ENCODE peak calls at places on chromosomes 6 and 20, in eight cellular contexts. Z, S, I, L, A, V, N and C are unnamed samples.
A peak's percentile ranks its signal among the peaks of the same experiment; 100 is the strongest.

GRCh38 chr6:155384343-155384742 is 70.1 kb upstream of the TFB1M start:
- DNase-seq in N (no peak), L (no peak), A (no peak), V (no peak), S (no peak), Z (no peak), I (no peak), C (no peak)

GRCh38 chr6:113586413-113586812 is 270.7 kb upstream of the MARCKS start:
- DNase-seq in V (no peak), S (no peak), I (no peak), A (no peak), Z (no peak), L (no peak), N (peak; percentile 92), C (no peak)

GRCh38 chr6:165586706-165587105 is 76.3 kb downstream of the PDE10A start:
- DNase-seq in Z (no peak), L (no peak), I (no peak), S (no peak), A (no peak), N (no peak), V (no peak), C (no peak)

GRCh38 chr20:46347831-46348230 is 39.5 kb upstream of the CDH22 start:
- DNase-seq in Z (no peak), L (no peak), A (no peak), S (no peak), N (no peak), I (no peak), V (no peak), C (no peak)

GRCh38 chr6:47016236-47016635 is 25.9 kb downstream of the ADGRF1 start:
- DNase-seq in L (no peak), N (no peak), V (no peak), Z (no peak), I (no peak), A (no peak), S (no peak), C (no peak)

GRCh38 chr6:130958468-130958867 is 104.6 kb downstream of the EPB41L2 start:
- DNase-seq in V (no peak), A (no peak), L (no peak), Z (no peak), I (no peak), S (no peak), N (peak; percentile 81), C (no peak)

GRCh38 chr6:149389509-149390297 is 10.4 kb upstream of the SUMO4 start:
- DNase-seq in I (no peak), L (no peak), V (no peak), Z (no peak), N (peak; percentile 35), S (no peak), A (peak; percentile 1), C (no peak)

GRCh38 chr6:42452171-42453026 is 673 bp upstream of the TRERF1 start:
- DNase-seq in L (peak; percentile 77), I (peak; percentile 82), A (no peak), S (peak; percentile 82), V (peak; percentile 77), Z (peak; percentile 65), N (peak; percentile 81), C (peak; percentile 84)

GRCh38 chr20:43925786-43926185 is 11.1 kb downstream of the TOX2 start:
- DNase-seq in I (peak; percentile 45), S (no peak), N (peak; percentile 59), L (no peak), Z (no peak), V (no peak), A (no peak), C (no peak)

GRCh38 chr6:129759851-129760595 is 50.0 kb upstream of the ARHGAP18 start:
- DNase-seq in I (no peak), S (no peak), L (no peak), V (no peak), Z (no peak), A (no peak), N (no peak), C (no peak)

GRCh38 chr6:37696220-37696840 is 1.4 kb downstream of the MDGA1 start:
- DNase-seq in Z (peak; percentile 18), S (peak; percentile 20), L (peak; percentile 31), N (peak; percentile 63), A (no peak), I (no peak), V (peak; percentile 18), C (peak; percentile 57)

GRCh38 chr6:49333345-49334120 is 129.5 kb downstream of the MMUT start:
- DNase-seq in I (peak; percentile 6), N (peak; percentile 37), Z (no peak), S (no peak), V (peak; percentile 2), A (no peak), L (no peak), C (no peak)

GRCh38 chr6:52407467-52407866 is 12.7 kb upstream of the EFHC1 start:
- DNase-seq in I (peak; percentile 60), V (peak; percentile 55), Z (no peak), A (no peak), S (no peak), L (no peak), N (peak; percentile 56), C (peak; percentile 49)

GRCh38 chr20:50381771-50382593 is 128.2 kb upstream of the PTPN1 start:
- DNase-seq in N (no peak), L (no peak), I (no peak), V (no peak), S (no peak), Z (no peak), A (no peak), C (peak; percentile 45)

GRCh38 chr6:158836625-158837311 is 17.6 kb upstream of the EZR start:
- DNase-seq in V (no peak), N (no peak), L (no peak), I (no peak), Z (no peak), S (no peak), A (no peak), C (no peak)

GRCh38 chr20:36498386-36499179 is 42.7 kb upstream of the MYL9 start:
- DNase-seq in A (no peak), S (no peak), Z (no peak), N (no peak), L (no peak), I (no peak), V (no peak), C (no peak)

GRCh38 chr6:8414844-8415243 is 20.5 kb downstream of the SLC35B3 start:
- DNase-seq in S (no peak), V (no peak), N (no peak), I (no peak), L (no peak), Z (no peak), A (no peak), C (no peak)

GRCh38 chr6:168097621-168098430 is 18.8 kb upstream of the FRMD1 start:
- DNase-seq in V (no peak), S (no peak), L (peak; percentile 92), I (no peak), Z (no peak), N (no peak), A (no peak), C (no peak)

GRCh38 chr6:165762876-165763275 is 99.8 kb upstream of the PDE10A start:
- DNase-seq in N (no peak), L (no peak), Z (no peak), V (no peak), A (no peak), S (no peak), I (peak; percentile 72), C (no peak)

GRCh38 chr6:134529921-134530320 is 212.0 kb upstream of the SGK1 start:
- DNase-seq in L (no peak), A (no peak), I (peak; percentile 43), S (no peak), V (no peak), Z (no peak), N (peak; percentile 65), C (no peak)

GRCh38 chr6:144265061-144265357 is 20.1 kb upstream of the UTRN start:
- DNase-seq in L (no peak), A (no peak), Z (no peak), S (no peak), N (peak; percentile 83), I (no peak), V (no peak), C (no peak)

GRCh38 chr6:53301801-53302537 is 46.8 kb downstream of the ELOVL5 start:
- DNase-seq in I (no peak), L (no peak), N (peak; percentile 35), A (no peak), Z (no peak), S (no peak), V (no peak), C (no peak)

GRCh38 chr6:148457137-148457842 is 114.7 kb downstream of the SASH1 start:
- DNase-seq in A (peak; percentile 48), L (no peak), I (no peak), N (peak; percentile 79), S (no peak), Z (no peak), V (no peak), C (no peak)

GRCh38 chr6:79536615-79536968 is 638 bp downstream of the LCA5 start:
- DNase-seq in I (peak; percentile 35), S (peak; percentile 50), Z (peak; percentile 10), L (no peak), N (peak; percentile 45), A (no peak), V (peak; percentile 19), C (peak; percentile 8)

GRCh38 chr6:106764353-106764980 is 135.1 kb downstream of the QRSL1 start:
- DNase-seq in I (no peak), S (no peak), V (no peak), L (no peak), N (no peak), Z (no peak), A (no peak), C (no peak)

GRCh38 chr6:26250806-26251075 is 114.3 kb upstream of the BTN3A2 start:
- DNase-seq in N (no peak), Z (no peak), L (no peak), S (no peak), I (no peak), V (no peak), A (no peak), C (no peak)

GRCh38 chr20:43409041-43409913 is 48.4 kb upstream of the SRSF6 start:
- DNase-seq in I (peak; percentile 53), A (peak; percentile 10), Z (peak; percentile 10), N (peak; percentile 17), L (no peak), V (peak; percentile 51), S (no peak), C (no peak)

GRCh38 chr20:33005132-33005566 is 916 bp upstream of the SUN5 start:
- DNase-seq in V (no peak), A (no peak), N (peak; percentile 5), Z (peak; percentile 40), L (no peak), I (peak; percentile 30), S (no peak), C (peak; percentile 39)
- TF ChIP-seq CTCF in V (no peak), A (peak; percentile 26), N (peak; percentile 33), Z (peak; percentile 75), L (peak; percentile 22), I (peak; percentile 48), S (no peak), C (peak; percentile 17)

GRCh38 chr6:82257088-82257774 is 9.7 kb upstream of the IBTK start:
- DNase-seq in A (no peak), S (no peak), Z (no peak), L (no peak), V (no peak), I (no peak), N (no peak), C (no peak)
- TF ChIP-seq CTCF in A (peak; percentile 19), S (no peak), Z (no peak), L (no peak), V (no peak), I (no peak), N (no peak), C (no peak)

GRCh38 chr20:54680872-54681297 is 205.5 kb downstream of the DOK5 start:
- DNase-seq in S (no peak), L (no peak), V (peak; percentile 35), I (peak; percentile 52), Z (peak; percentile 67), A (no peak), N (peak; percentile 20), C (peak; percentile 17)
- TF ChIP-seq CTCF in S (peak; percentile 67), L (peak; percentile 42), V (peak; percentile 94), I (peak; percentile 71), Z (peak; percentile 91), A (peak; percentile 57), N (peak; percentile 60), C (peak; percentile 44)

GRCh38 chr20:45306431-45306982 is at the start of gene RBPJL:
- DNase-seq in S (no peak), V (peak; percentile 49), Z (peak; percentile 37), N (no peak), A (no peak), I (no peak), L (no peak), C (peak; percentile 70)
- TF ChIP-seq CTCF in S (peak; percentile 44), V (peak; percentile 98), Z (peak; percentile 74), N (peak; percentile 63), A (peak; percentile 84), I (peak; percentile 85), L (peak; percentile 68), C (peak; percentile 78)